ENCODE peak calls at places on chromosomes 16 and 17, in four cellular contexts. O is breast epithelium, S is fibroblast of lung, B is A549. D is an unnamed sample.

GRCh38 chr17:8128125-8128784 is 4.3 kb upstream of the HES7 start:
- DNase-seq in O (no peak), B (no peak), S (no peak), D (no peak)

GRCh38 chr16:66604376-66605176 is at the start of gene CMTM3:
- DNase-seq in O (no peak), S (peak), B (peak), D (no peak)

GRCh38 chr16:19505600-19506303 is 16.1 kb downstream of the GDE1 start:
- DNase-seq in O (no peak), B (no peak), S (peak), D (no peak)

GRCh38 chr16:72317378-72317777 is 145.4 kb upstream of the PMFBP1 start:
- DNase-seq in S (peak), O (no peak), B (no peak), D (no peak)

GRCh38 chr16:22141746-22142145 is 20.6 kb upstream of the SDR42E2 start:
- DNase-seq in O (no peak), S (no peak), B (peak), D (peak)

GRCh38 chr16:86635181-86635580 is 56.8 kb downstream of the FOXL1 start:
- DNase-seq in S (peak), O (no peak), B (no peak), D (no peak)

GRCh38 chr16:62280556-62280955 is 244.3 kb upstream of the CDH8 start:
- DNase-seq in O (no peak), B (no peak), S (no peak), D (no peak)

GRCh38 chr16:85459529-85460251 is 153.4 kb upstream of the GSE1 start:
- DNase-seq in B (no peak), S (peak), O (no peak), D (no peak)

GRCh38 chr17:35930211-35931065 is at the start of gene RDM1:
- DNase-seq in S (peak), O (no peak), B (peak), D (peak)

GRCh38 chr17:6557040-6557438 is 684 bp upstream of the PITPNM3 start:
- DNase-seq in O (no peak), S (no peak), B (no peak), D (no peak)

GRCh38 chr17:38444151-38444550 is 15.9 kb downstream of the ARHGAP23 start:
- DNase-seq in B (peak), S (peak), O (no peak), D (no peak)
- TF ChIP-seq CTCF in B (peak), S (peak), O (peak), D (peak)

DNA sequence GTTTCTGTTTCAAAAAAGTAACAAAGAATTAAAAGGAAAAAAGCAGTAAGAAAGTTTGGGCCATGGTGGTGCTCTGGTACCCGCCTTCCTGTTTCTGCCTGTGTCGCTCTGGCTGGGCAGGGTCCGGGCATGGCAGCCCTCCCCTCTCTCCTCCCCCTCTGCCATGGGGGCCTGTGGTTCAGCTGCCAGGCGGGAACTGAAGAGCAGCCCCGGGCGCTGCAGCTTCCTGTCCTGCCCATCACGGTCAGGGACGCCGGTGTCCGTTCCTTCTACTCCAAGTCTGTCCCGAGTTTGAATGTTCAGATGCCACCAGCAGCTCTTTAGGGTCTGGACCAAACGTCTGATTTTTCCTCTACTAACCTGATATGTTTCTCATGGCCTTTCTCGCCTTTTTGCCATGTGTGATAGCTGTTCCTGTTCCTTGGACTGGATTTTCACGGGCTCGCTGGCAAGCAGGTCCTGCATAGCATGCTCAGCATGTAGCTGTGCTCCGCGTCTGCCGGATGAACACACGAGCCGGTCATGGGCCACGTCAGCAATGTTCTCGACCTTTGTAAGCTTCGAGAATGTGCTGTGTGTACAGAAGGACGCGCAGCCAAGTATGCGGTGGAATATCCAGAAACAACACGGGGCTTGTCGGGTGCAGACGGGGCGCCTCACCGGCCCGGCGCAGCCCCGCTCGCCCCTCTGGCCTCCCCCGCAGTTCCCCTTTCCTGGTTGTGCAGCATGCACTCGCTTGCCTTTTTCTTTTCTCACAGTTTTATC is 42.0 kb downstream of the RPTOR start:
- DNase-seq in S (peak), O (no peak), B (no peak), D (no peak)
- H3K4me3 ChIP-seq in S (peak), O (no peak), B (no peak), D (no peak)

DNA sequence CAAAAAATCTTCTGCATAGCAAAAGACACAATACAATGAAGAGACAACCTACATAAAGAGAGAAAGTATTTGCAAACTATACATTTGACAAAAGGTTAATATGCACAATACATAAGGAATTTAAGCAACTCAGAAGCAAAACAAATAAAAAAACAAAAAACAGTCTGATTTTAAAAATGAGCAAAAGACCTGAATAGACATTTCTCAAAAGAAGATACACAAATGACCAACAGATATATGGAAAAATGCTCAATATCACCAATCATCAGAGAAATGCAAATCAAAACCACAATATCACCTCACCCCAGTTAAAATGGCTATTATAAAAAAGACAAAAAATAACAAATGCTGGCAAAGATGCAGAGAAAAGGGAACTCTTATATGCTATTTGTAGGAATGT is 32.7 kb downstream of the HSF5 start:
- DNase-seq in O (no peak), B (no peak), S (no peak), D (no peak)
- TF ChIP-seq CTCF in O (no peak), B (no peak), S (no peak), D (no peak)

GRCh38 chr17:2176484-2177175 is 121.7 kb downstream of the HIC1 start:
- DNase-seq in O (no peak), B (no peak), S (no peak), D (no peak)

GRCh38 chr17:2180768-2181167 is 122.8 kb downstream of the SMG6 start:
- DNase-seq in S (no peak), B (no peak), O (no peak), D (no peak)

GRCh38 chr17:2179615-2180295 is 123.8 kb downstream of the SMG6 start:
- DNase-seq in B (no peak), O (peak), S (peak), D (peak)

GRCh38 chr17:2177235-2177811 is 122.4 kb downstream of the HIC1 start:
- DNase-seq in B (no peak), O (no peak), S (peak), D (no peak)

GRCh38 chr17:2178798-2179505 is 124.0 kb downstream of the HIC1 start:
- DNase-seq in S (no peak), B (no peak), O (no peak), D (no peak)
- H3K4me3 ChIP-seq in S (no peak), B (no peak), O (no peak), D (no peak)

DNA sequence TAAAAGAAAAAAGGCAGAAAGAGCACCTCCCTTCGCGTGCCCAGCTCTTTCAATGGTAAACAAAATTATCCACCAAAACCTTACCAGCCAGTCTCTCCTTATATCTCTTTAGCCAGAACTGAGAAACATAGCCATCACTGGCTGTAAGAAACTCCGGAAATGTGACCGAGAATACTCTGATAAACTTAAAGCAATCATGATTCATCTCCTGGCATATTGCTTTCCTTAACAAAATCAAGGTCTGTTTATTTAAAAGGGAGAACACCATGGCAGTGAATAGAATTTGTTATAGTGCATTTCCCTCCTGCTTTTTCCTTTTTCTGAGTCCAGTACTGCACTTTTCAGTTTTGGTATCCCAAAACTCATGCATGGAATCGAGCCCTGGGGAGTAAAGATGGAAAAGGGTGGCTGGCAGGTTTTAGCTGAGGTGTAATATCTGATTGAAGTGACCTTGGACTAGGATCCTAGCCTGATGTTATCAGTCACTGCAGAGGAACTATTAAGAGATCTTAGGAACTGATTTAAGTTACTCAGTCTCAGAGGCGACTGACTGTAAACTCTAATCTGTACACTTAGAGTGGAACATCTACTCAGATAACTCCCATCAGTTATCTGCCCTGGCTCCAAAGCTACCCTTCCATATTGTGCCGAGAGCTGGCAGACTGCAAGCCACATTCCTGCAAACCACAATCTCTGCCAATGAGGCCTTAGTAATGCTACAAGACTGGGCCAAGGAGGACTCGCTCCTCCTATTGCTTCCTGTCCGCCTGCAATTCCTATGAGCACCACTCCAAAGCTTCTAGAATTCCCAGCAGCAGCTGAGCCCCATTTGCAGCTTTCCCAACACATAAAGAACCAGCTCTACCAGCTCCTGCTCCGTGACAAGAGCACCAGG is 7.4 kb upstream of the COX10 start:
- DNase-seq in S (peak), B (no peak), O (no peak), D (peak)
- TF ChIP-seq CTCF in S (peak), B (no peak), O (no peak), D (no peak)

DNA sequence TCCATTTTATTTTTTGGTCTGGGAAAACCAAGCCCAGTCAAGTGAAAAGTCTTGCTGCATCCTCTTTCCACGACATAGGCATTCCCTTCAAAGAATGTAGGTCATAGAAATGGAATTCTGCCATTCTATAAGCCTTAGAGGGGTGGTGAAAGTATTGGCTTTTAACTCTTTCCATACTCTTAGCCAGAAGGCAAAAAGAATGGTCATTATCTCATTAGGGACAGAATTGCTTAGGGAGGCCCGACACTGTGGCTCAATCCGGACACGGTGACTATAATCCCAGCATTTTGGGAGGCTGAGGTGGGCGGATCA is 7.9 kb upstream of the MSL1 start:
- DNase-seq in O (no peak), S (peak), B (no peak), D (no peak)
- H3K4me3 ChIP-seq in O (peak), S (peak), B (peak), D (no peak)

GRCh38 chr17:56119191-56119590 is 34.1 kb upstream of the ANKFN1 start:
- DNase-seq in S (no peak), B (no peak), O (no peak), D (no peak)

GRCh38 chr17:56125830-56126819 is 27.1 kb upstream of the ANKFN1 start:
- DNase-seq in S (peak), B (peak), O (no peak), D (peak)

DNA sequence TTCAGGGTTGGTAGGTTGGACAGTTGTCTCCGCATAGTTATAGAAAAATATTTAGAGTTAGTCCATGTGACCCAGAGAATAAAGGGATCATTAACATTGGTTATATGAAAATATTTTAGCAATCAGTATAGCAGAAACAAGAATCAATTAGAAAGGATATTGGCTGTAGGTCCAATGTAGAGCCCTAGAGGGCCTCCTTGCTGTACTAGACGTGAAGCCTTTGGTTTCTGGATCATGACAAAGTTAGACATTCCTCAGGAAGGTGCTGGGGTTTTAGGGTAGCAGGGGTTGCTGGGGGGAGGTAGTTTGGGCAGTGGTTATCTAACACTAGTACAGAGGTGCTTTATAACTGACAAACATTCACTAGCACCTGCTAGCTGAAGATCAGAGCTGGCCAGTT is 31.6 kb upstream of the ANKFN1 start:
- DNase-seq in O (no peak), B (no peak), S (no peak), D (no peak)
- TF ChIP-seq CTCF in O (no peak), B (no peak), S (peak), D (no peak)

GRCh38 chr16:3431779-3432219 is 11.5 kb downstream of the ZNF597 start:
- DNase-seq in O (no peak), B (no peak), S (peak), D (no peak)
- H3K4me3 ChIP-seq in O (peak), B (no peak), S (peak), D (no peak)

GRCh38 chr17:1883536-1883935 is 53.7 kb downstream of the RPA1 start:
- DNase-seq in B (no peak), S (no peak), O (no peak), D (no peak)
- TF ChIP-seq CTCF in B (no peak), S (no peak), O (no peak), D (no peak)

D was measured in HFF-Myc.